ENCODE peak calls at places on chromosomes 6 and 20, in ten cellular contexts. One of them, this sample, is unnamed.

GRCh38 chr6:24899647-24900325 is 36.0 kb downstream of the RIPOR2 start:
- DNase-seq in DND-41: no peak
- DNase-seq in effector memory CD4-positive, alpha-beta T cell: peak
- DNase-seq in kidney epithelial cell: no peak
- DNase-seq in lower leg skin: no peak
- DNase-seq in astrocyte of the cerebellum: peak
- DNase-seq in astrocyte: peak
- DNase-seq in left lung: no peak
- DNase-seq in upper lobe of right lung: no peak
- DNase-seq in fibroblast of mammary gland: no peak
- DNase-seq in this sample: no peak

GRCh38 chr6:170152989-170153388 is 137.9 kb downstream of the DLL1 start:
- DNase-seq in DND-41: no peak
- DNase-seq in effector memory CD4-positive, alpha-beta T cell: no peak
- DNase-seq in kidney epithelial cell: peak
- DNase-seq in lower leg skin: peak
- DNase-seq in astrocyte of the cerebellum: peak
- DNase-seq in astrocyte: peak
- DNase-seq in left lung: peak
- DNase-seq in upper lobe of right lung: peak
- DNase-seq in fibroblast of mammary gland: no peak
- DNase-seq in this sample: no peak

GRCh38 chr20:967796-968742 is 34.0 kb downstream of the RSPO4 start:
- DNase-seq in DND-41: peak
- DNase-seq in effector memory CD4-positive, alpha-beta T cell: no peak
- DNase-seq in kidney epithelial cell: no peak
- DNase-seq in lower leg skin: no peak
- DNase-seq in astrocyte of the cerebellum: no peak
- DNase-seq in astrocyte: peak
- DNase-seq in left lung: no peak
- DNase-seq in upper lobe of right lung: no peak
- DNase-seq in fibroblast of mammary gland: peak
- DNase-seq in this sample: peak

GRCh38 chr6:108758884-108759283 is 89.3 kb upstream of the ARMC2 start:
- DNase-seq in DND-41: no peak
- DNase-seq in effector memory CD4-positive, alpha-beta T cell: no peak
- DNase-seq in kidney epithelial cell: no peak
- DNase-seq in lower leg skin: no peak
- DNase-seq in astrocyte of the cerebellum: no peak
- DNase-seq in astrocyte: no peak
- DNase-seq in left lung: no peak
- DNase-seq in upper lobe of right lung: no peak
- DNase-seq in fibroblast of mammary gland: no peak
- DNase-seq in this sample: no peak

GRCh38 chr20:62523473-62524203 is 47.8 kb upstream of the GATA5 start:
- DNase-seq in DND-41: peak
- DNase-seq in effector memory CD4-positive, alpha-beta T cell: peak
- DNase-seq in kidney epithelial cell: no peak
- DNase-seq in lower leg skin: no peak
- DNase-seq in astrocyte of the cerebellum: no peak
- DNase-seq in astrocyte: no peak
- DNase-seq in left lung: no peak
- DNase-seq in upper lobe of right lung: no peak
- DNase-seq in fibroblast of mammary gland: no peak
- DNase-seq in this sample: no peak

GRCh38 chr6:19983374-19983773 is 146.2 kb downstream of the ID4 start:
- DNase-seq in DND-41: no peak
- DNase-seq in effector memory CD4-positive, alpha-beta T cell: no peak
- DNase-seq in kidney epithelial cell: no peak
- DNase-seq in lower leg skin: no peak
- DNase-seq in astrocyte of the cerebellum: no peak
- DNase-seq in astrocyte: no peak
- DNase-seq in left lung: no peak
- DNase-seq in upper lobe of right lung: no peak
- DNase-seq in fibroblast of mammary gland: no peak
- DNase-seq in this sample: no peak

GRCh38 chr6:111725446-111726112 is 119.9 kb upstream of the TRAF3IP2 start:
- DNase-seq in DND-41: no peak
- DNase-seq in effector memory CD4-positive, alpha-beta T cell: no peak
- DNase-seq in kidney epithelial cell: no peak
- DNase-seq in lower leg skin: peak
- DNase-seq in astrocyte of the cerebellum: no peak
- DNase-seq in astrocyte: no peak
- DNase-seq in left lung: no peak
- DNase-seq in upper lobe of right lung: no peak
- DNase-seq in fibroblast of mammary gland: no peak
- DNase-seq in this sample: no peak

GRCh38 chr6:75930954-75931689 is 141.3 kb downstream of the IMPG1 start:
- DNase-seq in DND-41: no peak
- DNase-seq in effector memory CD4-positive, alpha-beta T cell: no peak
- DNase-seq in kidney epithelial cell: peak
- DNase-seq in lower leg skin: no peak
- DNase-seq in astrocyte of the cerebellum: no peak
- DNase-seq in astrocyte: peak
- DNase-seq in left lung: no peak
- DNase-seq in upper lobe of right lung: no peak
- DNase-seq in fibroblast of mammary gland: peak
- DNase-seq in this sample: no peak

GRCh38 chr6:24883618-24884017 is 52.1 kb downstream of the RIPOR2 start:
- DNase-seq in DND-41: peak
- DNase-seq in effector memory CD4-positive, alpha-beta T cell: no peak
- DNase-seq in kidney epithelial cell: no peak
- DNase-seq in lower leg skin: no peak
- DNase-seq in astrocyte of the cerebellum: peak
- DNase-seq in astrocyte: peak
- DNase-seq in left lung: no peak
- DNase-seq in upper lobe of right lung: no peak
- DNase-seq in fibroblast of mammary gland: peak
- DNase-seq in this sample: no peak

GRCh38 chr20:59001449-59002171 is 5.4 kb downstream of the CTSZ start:
- DNase-seq in DND-41: no peak
- DNase-seq in effector memory CD4-positive, alpha-beta T cell: no peak
- DNase-seq in kidney epithelial cell: no peak
- DNase-seq in lower leg skin: no peak
- DNase-seq in astrocyte of the cerebellum: no peak
- DNase-seq in astrocyte: no peak
- DNase-seq in left lung: no peak
- DNase-seq in upper lobe of right lung: no peak
- DNase-seq in fibroblast of mammary gland: no peak
- DNase-seq in this sample: no peak

GRCh38 chr6:113645576-113645970 is 211.6 kb upstream of the MARCKS start:
- DNase-seq in DND-41: no peak
- DNase-seq in effector memory CD4-positive, alpha-beta T cell: no peak
- DNase-seq in kidney epithelial cell: peak
- DNase-seq in lower leg skin: no peak
- DNase-seq in astrocyte of the cerebellum: peak
- DNase-seq in astrocyte: peak
- DNase-seq in left lung: no peak
- DNase-seq in upper lobe of right lung: no peak
- DNase-seq in fibroblast of mammary gland: peak
- DNase-seq in this sample: peak

GRCh38 chr6:3193102-3193837 is 34.2 kb downstream of the TUBB2B start:
- DNase-seq in DND-41: no peak
- DNase-seq in effector memory CD4-positive, alpha-beta T cell: no peak
- DNase-seq in kidney epithelial cell: no peak
- DNase-seq in lower leg skin: no peak
- DNase-seq in astrocyte of the cerebellum: no peak
- DNase-seq in astrocyte: no peak
- DNase-seq in left lung: no peak
- DNase-seq in upper lobe of right lung: no peak
- DNase-seq in fibroblast of mammary gland: no peak
- DNase-seq in this sample: no peak

GRCh38 chr6:100121854-100122609 is 128.0 kb upstream of the MCHR2 start:
- DNase-seq in DND-41: peak
- DNase-seq in effector memory CD4-positive, alpha-beta T cell: no peak
- DNase-seq in kidney epithelial cell: no peak
- DNase-seq in lower leg skin: no peak
- DNase-seq in astrocyte of the cerebellum: no peak
- DNase-seq in astrocyte: no peak
- DNase-seq in left lung: no peak
- DNase-seq in upper lobe of right lung: no peak
- DNase-seq in fibroblast of mammary gland: peak
- DNase-seq in this sample: no peak

GRCh38 chr6:121823437-121823851 is 388.0 kb downstream of the GJA1 start:
- DNase-seq in DND-41: no peak
- DNase-seq in effector memory CD4-positive, alpha-beta T cell: no peak
- DNase-seq in kidney epithelial cell: peak
- DNase-seq in lower leg skin: no peak
- DNase-seq in astrocyte of the cerebellum: peak
- DNase-seq in astrocyte: peak
- DNase-seq in left lung: no peak
- DNase-seq in upper lobe of right lung: no peak
- DNase-seq in fibroblast of mammary gland: peak
- DNase-seq in this sample: no peak

GRCh38 chr20:48999890-49000870 is 45.9 kb upstream of the CSE1L start:
- DNase-seq in DND-41: no peak
- DNase-seq in effector memory CD4-positive, alpha-beta T cell: no peak
- DNase-seq in kidney epithelial cell: no peak
- DNase-seq in lower leg skin: no peak
- DNase-seq in astrocyte of the cerebellum: no peak
- DNase-seq in astrocyte: no peak
- DNase-seq in left lung: no peak
- DNase-seq in upper lobe of right lung: no peak
- DNase-seq in fibroblast of mammary gland: peak
- DNase-seq in this sample: no peak

DNA sequence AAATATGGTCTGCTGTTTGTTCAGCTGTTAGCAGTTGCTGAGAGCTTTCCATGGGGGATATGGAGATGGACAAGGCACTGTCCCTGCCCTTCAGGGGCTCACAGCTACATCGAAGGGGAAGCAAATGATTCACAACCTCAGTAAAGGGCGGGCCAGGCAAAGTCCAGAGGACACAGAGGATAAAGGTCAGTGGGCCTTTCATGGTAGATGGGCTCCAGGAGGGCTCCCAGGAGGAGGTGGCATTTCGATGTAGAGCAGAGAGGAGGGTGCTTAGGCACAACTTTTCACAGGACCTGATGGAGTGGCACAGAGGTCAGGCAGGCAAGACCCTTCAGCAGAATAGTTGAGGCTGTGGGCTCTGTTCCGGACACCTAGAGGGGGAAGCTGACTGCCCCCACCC is 15.2 kb upstream of the MLN start:
- DNase-seq in DND-41: no peak
- DNase-seq in effector memory CD4-positive, alpha-beta T cell: no peak
- DNase-seq in kidney epithelial cell: no peak
- DNase-seq in lower leg skin: no peak
- DNase-seq in astrocyte of the cerebellum: no peak
- DNase-seq in astrocyte: no peak
- DNase-seq in left lung: no peak
- DNase-seq in upper lobe of right lung: no peak
- DNase-seq in fibroblast of mammary gland: no peak
- DNase-seq in this sample: no peak
- H3K4me3 ChIP-seq in DND-41: no peak
- H3K4me3 ChIP-seq in effector memory CD4-positive, alpha-beta T cell: no peak
- H3K4me3 ChIP-seq in kidney epithelial cell: no peak
- H3K4me3 ChIP-seq in lower leg skin: no peak
- H3K4me3 ChIP-seq in astrocyte of the cerebellum: no peak
- H3K4me3 ChIP-seq in astrocyte: no peak
- H3K4me3 ChIP-seq in left lung: no peak
- H3K4me3 ChIP-seq in upper lobe of right lung: no peak
- H3K4me3 ChIP-seq in fibroblast of mammary gland: no peak
- H3K4me3 ChIP-seq in this sample: no peak

GRCh38 chr20:43942213-43942590 is 27.6 kb downstream of the TOX2 start:
- DNase-seq in DND-41: no peak
- DNase-seq in effector memory CD4-positive, alpha-beta T cell: no peak
- DNase-seq in kidney epithelial cell: no peak
- DNase-seq in lower leg skin: no peak
- DNase-seq in astrocyte of the cerebellum: no peak
- DNase-seq in astrocyte: no peak
- DNase-seq in left lung: no peak
- DNase-seq in upper lobe of right lung: no peak
- DNase-seq in fibroblast of mammary gland: no peak
- DNase-seq in this sample: no peak

GRCh38 chr20:43942661-43943285 is 28.1 kb downstream of the TOX2 start:
- DNase-seq in DND-41: peak
- DNase-seq in effector memory CD4-positive, alpha-beta T cell: peak
- DNase-seq in kidney epithelial cell: peak
- DNase-seq in lower leg skin: no peak
- DNase-seq in astrocyte of the cerebellum: peak
- DNase-seq in astrocyte: peak
- DNase-seq in left lung: no peak
- DNase-seq in upper lobe of right lung: no peak
- DNase-seq in fibroblast of mammary gland: peak
- DNase-seq in this sample: no peak

GRCh38 chr20:43940518-43941225 is 26.0 kb downstream of the TOX2 start:
- DNase-seq in DND-41: no peak
- DNase-seq in effector memory CD4-positive, alpha-beta T cell: no peak
- DNase-seq in kidney epithelial cell: no peak
- DNase-seq in lower leg skin: no peak
- DNase-seq in astrocyte of the cerebellum: no peak
- DNase-seq in astrocyte: no peak
- DNase-seq in left lung: no peak
- DNase-seq in upper lobe of right lung: no peak
- DNase-seq in fibroblast of mammary gland: no peak
- DNase-seq in this sample: no peak

GRCh38 chr20:43939762-43940121 is 25.1 kb downstream of the TOX2 start:
- DNase-seq in DND-41: no peak
- DNase-seq in effector memory CD4-positive, alpha-beta T cell: no peak
- DNase-seq in kidney epithelial cell: no peak
- DNase-seq in lower leg skin: no peak
- DNase-seq in astrocyte of the cerebellum: no peak
- DNase-seq in astrocyte: no peak
- DNase-seq in left lung: no peak
- DNase-seq in upper lobe of right lung: no peak
- DNase-seq in fibroblast of mammary gland: peak
- DNase-seq in this sample: no peak

GRCh38 chr20:43941476-43942212 is 27.0 kb downstream of the TOX2 start:
- DNase-seq in DND-41: no peak
- DNase-seq in effector memory CD4-positive, alpha-beta T cell: no peak
- DNase-seq in kidney epithelial cell: no peak
- DNase-seq in lower leg skin: no peak
- DNase-seq in astrocyte of the cerebellum: no peak
- DNase-seq in astrocyte: no peak
- DNase-seq in left lung: no peak
- DNase-seq in upper lobe of right lung: no peak
- DNase-seq in fibroblast of mammary gland: peak
- DNase-seq in this sample: no peak
- H3K4me3 ChIP-seq in DND-41: no peak
- H3K4me3 ChIP-seq in effector memory CD4-positive, alpha-beta T cell: no peak
- H3K4me3 ChIP-seq in kidney epithelial cell: no peak
- H3K4me3 ChIP-seq in lower leg skin: no peak
- H3K4me3 ChIP-seq in astrocyte of the cerebellum: no peak
- H3K4me3 ChIP-seq in astrocyte: no peak
- H3K4me3 ChIP-seq in left lung: no peak
- H3K4me3 ChIP-seq in upper lobe of right lung: no peak
- H3K4me3 ChIP-seq in fibroblast of mammary gland: no peak
- H3K4me3 ChIP-seq in this sample: no peak

GRCh38 chr20:53914091-53914860 is 156.1 kb downstream of the BCAS1 start:
- DNase-seq in DND-41: no peak
- DNase-seq in effector memory CD4-positive, alpha-beta T cell: no peak
- DNase-seq in kidney epithelial cell: no peak
- DNase-seq in lower leg skin: no peak
- DNase-seq in astrocyte of the cerebellum: no peak
- DNase-seq in astrocyte: peak
- DNase-seq in left lung: no peak
- DNase-seq in upper lobe of right lung: no peak
- DNase-seq in fibroblast of mammary gland: no peak
- DNase-seq in this sample: no peak
- H3K4me3 ChIP-seq in DND-41: peak
- H3K4me3 ChIP-seq in effector memory CD4-positive, alpha-beta T cell: no peak
- H3K4me3 ChIP-seq in kidney epithelial cell: no peak
- H3K4me3 ChIP-seq in lower leg skin: no peak
- H3K4me3 ChIP-seq in astrocyte of the cerebellum: no peak
- H3K4me3 ChIP-seq in astrocyte: no peak
- H3K4me3 ChIP-seq in left lung: no peak
- H3K4me3 ChIP-seq in upper lobe of right lung: no peak
- H3K4me3 ChIP-seq in fibroblast of mammary gland: no peak
- H3K4me3 ChIP-seq in this sample: no peak

GRCh38 chr20:23167436-23167835 is 81.3 kb upstream of the CD93 start:
- DNase-seq in DND-41: no peak
- DNase-seq in effector memory CD4-positive, alpha-beta T cell: no peak
- DNase-seq in kidney epithelial cell: no peak
- DNase-seq in lower leg skin: no peak
- DNase-seq in astrocyte of the cerebellum: peak
- DNase-seq in astrocyte: peak
- DNase-seq in left lung: no peak
- DNase-seq in upper lobe of right lung: no peak
- DNase-seq in fibroblast of mammary gland: peak
- DNase-seq in this sample: no peak
- H3K4me3 ChIP-seq in DND-41: no peak
- H3K4me3 ChIP-seq in effector memory CD4-positive, alpha-beta T cell: no peak
- H3K4me3 ChIP-seq in kidney epithelial cell: no peak
- H3K4me3 ChIP-seq in lower leg skin: no peak
- H3K4me3 ChIP-seq in astrocyte of the cerebellum: no peak
- H3K4me3 ChIP-seq in astrocyte: no peak
- H3K4me3 ChIP-seq in left lung: no peak
- H3K4me3 ChIP-seq in upper lobe of right lung: no peak
- H3K4me3 ChIP-seq in fibroblast of mammary gland: no peak
- H3K4me3 ChIP-seq in this sample: no peak